ENCODE peak calls at places on chromosomes 16 and 17, in five cellular contexts. F, H, B, N and J are unnamed samples.
A peak's percentile ranks its signal among the peaks of the same experiment; 100 is the strongest.

GRCh38 chr16:10168258-10168657 is 14.0 kb downstream of the GRIN2A start:
- DNase-seq in F (peak; percentile 92), H (no peak), B (no peak), N (no peak), J (no peak)

GRCh38 chr17:38733315-38734234 is 3.4 kb downstream of the CISD3 start:
- DNase-seq in F (no peak), H (no peak), B (no peak), N (no peak), J (no peak)

GRCh38 chr17:74552037-74552436 is 6.1 kb upstream of the CD300C start:
- DNase-seq in F (no peak), H (no peak), B (no peak), N (no peak), J (no peak)

GRCh38 chr16:87486282-87486681 is 6.5 kb downstream of the ZCCHC14 start:
- DNase-seq in F (no peak), H (no peak), B (no peak), N (no peak), J (no peak)

GRCh38 chr17:66726846-66727245 is 108.1 kb upstream of the CACNG5 start:
- DNase-seq in F (no peak), H (no peak), B (no peak), N (no peak), J (no peak)

GRCh38 chr17:4509402-4509801 is 10.7 kb downstream of the SPNS2 start:
- DNase-seq in F (no peak), H (peak; percentile 19), B (no peak), N (no peak), J (no peak)

GRCh38 chr16:26240807-26241206 is 549.0 kb downstream of the HS3ST4 start:
- DNase-seq in F (no peak), H (no peak), B (no peak), N (no peak), J (no peak)

GRCh38 chr16:54374136-54374535 is 87.5 kb upstream of the IRX3 start:
- DNase-seq in F (peak; percentile 48), H (no peak), B (no peak), N (no peak), J (no peak)

GRCh38 chr16:12646490-12647274 is 157.0 kb downstream of the CPPED1 start:
- DNase-seq in F (peak; percentile 10), H (peak; percentile 6), B (no peak), N (peak; percentile 6), J (no peak)

GRCh38 chr16:24753437-24753836 is 24.0 kb downstream of the TNRC6A start:
- DNase-seq in F (no peak), H (no peak), B (no peak), N (no peak), J (no peak)

GRCh38 chr17:50027639-50028206 is 28.2 kb upstream of the ITGA3 start:
- DNase-seq in F (peak; percentile 96), H (no peak), B (no peak), N (no peak), J (no peak)

GRCh38 chr16:65658339-65659275 is 536.7 kb upstream of the CDH11 start:
- DNase-seq in F (peak; percentile 99), H (no peak), B (no peak), N (no peak), J (no peak)
- H3K27ac ChIP-seq in F (peak overlapping the region; percentile 31), H (no peak overlapping the region), B (no peak overlapping the region), N (no peak overlapping the region), J (no peak overlapping the region)

GRCh38 chr16:1290032-1290431 is 19.4 kb upstream of the UBE2I start:
- DNase-seq in F (no peak), H (no peak), B (no peak), N (no peak), J (no peak)
- H3K27me3 ChIP-seq in F (peaks cover 24% of the 10 kb centered on the region), H (peaks cover 50% of the 10 kb centered on the region), B (peaks cover 8% of the 10 kb centered on the region), N (peaks cover 3% of the 10 kb centered on the region), J (peaks cover 42% of the 10 kb centered on the region)

GRCh38 chr17:59869941-59870218 is 22.9 kb downstream of the TUBD1 start:
- DNase-seq in F (no peak), H (no peak), B (no peak), N (no peak), J (no peak)
- H3K27ac ChIP-seq in F (no peak overlapping the region), H (no peak overlapping the region), B (no peak overlapping the region), N (no peak overlapping the region), J (no peak overlapping the region)

GRCh38 chr17:65355246-65355645 is 206.2 kb downstream of the AXIN2 start:
- DNase-seq in F (peak; percentile 11), H (no peak), B (no peak), N (no peak), J (no peak)
- H3K27me3 ChIP-seq in F (no peaks in the 10 kb centered on the region), H (no peaks in the 10 kb centered on the region), B (no peaks in the 10 kb centered on the region), N (no peaks in the 10 kb centered on the region), J (no peaks in the 10 kb centered on the region)

GRCh38 chr16:83793179-83793578 is 14.6 kb upstream of the HSBP1 start:
- DNase-seq in F (no peak), H (no peak), B (no peak), N (no peak), J (no peak)

GRCh38 chr16:83791916-83792315 is 15.9 kb upstream of the HSBP1 start:
- DNase-seq in F (no peak), H (no peak), B (no peak), N (no peak), J (no peak)

GRCh38 chr16:83792391-83792790 is 15.4 kb upstream of the HSBP1 start:
- DNase-seq in F (no peak), H (no peak), B (no peak), N (no peak), J (no peak)

GRCh38 chr16:83797013-83797412 is 10.8 kb upstream of the HSBP1 start:
- DNase-seq in F (no peak), H (no peak), B (no peak), N (no peak), J (no peak)

DNA sequence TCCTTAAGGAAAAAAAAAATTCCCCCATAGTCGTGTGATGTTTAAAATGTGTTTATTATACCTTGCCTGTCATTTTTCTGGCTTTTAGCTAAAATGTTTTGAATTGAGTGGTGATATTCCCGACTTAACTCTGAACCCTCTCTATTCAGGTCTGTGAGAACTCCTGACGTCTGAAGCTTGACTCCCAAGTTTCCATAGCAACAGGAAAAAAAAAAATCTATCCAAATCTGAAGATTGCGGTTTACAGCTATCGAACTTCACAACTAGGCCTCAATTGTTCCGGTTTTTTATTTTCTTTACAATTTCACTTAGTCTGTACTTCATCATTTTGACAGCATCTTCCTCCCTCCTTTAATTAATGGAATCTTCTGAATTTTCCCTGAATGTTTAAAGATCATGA is 12.9 kb upstream of the HSBP1 start:
- DNase-seq in F (no peak), H (no peak), B (no peak), N (no peak), J (no peak)
- H3K27ac ChIP-seq in F (no peak overlapping the region), H (no peak overlapping the region), B (no peak overlapping the region), N (no peak overlapping the region), J (no peak overlapping the region)

DNA sequence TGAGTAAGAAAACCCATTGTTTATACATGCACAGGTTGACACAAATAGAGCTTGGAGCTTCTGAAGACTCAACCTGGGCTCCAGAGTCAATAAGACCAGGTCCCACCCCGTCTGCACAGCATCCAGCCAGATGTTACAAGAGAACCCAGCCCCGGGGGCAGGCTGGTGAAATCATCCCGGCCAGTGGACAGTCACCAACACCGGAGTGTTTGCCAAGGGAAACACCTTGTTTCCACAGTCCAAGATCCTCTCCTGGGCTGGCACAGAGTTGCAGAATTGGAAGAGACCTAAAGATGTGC is 90.3 kb downstream of the RAB11FIP4 start:
- DNase-seq in F (no peak), H (no peak), B (no peak), N (no peak), J (no peak)
- H3K27me3 ChIP-seq in F (peaks cover 26% of the 10 kb centered on the region), H (no peaks in the 10 kb centered on the region), B (no peaks in the 10 kb centered on the region), N (no peaks in the 10 kb centered on the region), J (no peaks in the 10 kb centered on the region)

GRCh38 chr16:30399435-30400186 is 4.4 kb downstream of the ZNF48 start:
- DNase-seq in F (no peak), H (no peak), B (no peak), N (no peak), J (no peak)

GRCh38 chr16:30397056-30397455 is 1.8 kb downstream of the ZNF48 start:
- DNase-seq in F (no peak), H (no peak), B (no peak), N (no peak), J (no peak)

GRCh38 chr16:30395992-30396560 is 856 bp downstream of the ZNF48 start:
- DNase-seq in F (no peak), H (no peak), B (no peak), N (no peak), J (no peak)

GRCh38 chr16:30397776-30398659 is 2.8 kb downstream of the ZNF48 start:
- DNase-seq in F (no peak), H (no peak), B (no peak), N (no peak), J (no peak)

GRCh38 chr16:30398660-30399434 is 3.6 kb downstream of the ZNF48 start:
- DNase-seq in F (no peak), H (no peak), B (no peak), N (no peak), J (no peak)
- H3K27ac ChIP-seq in F (no peak overlapping the region), H (no peak overlapping the region), B (no peak overlapping the region), N (no peak overlapping the region), J (no peak overlapping the region)

GRCh38 chr16:70661534-70661917 is 15.2 kb downstream of the IL34 start:
- DNase-seq in F (no peak), H (no peak), B (no peak), N (no peak), J (no peak)
- H3K27me3 ChIP-seq in F (no peaks in the 10 kb centered on the region), H (no peaks in the 10 kb centered on the region), B (no peaks in the 10 kb centered on the region), N (no peaks in the 10 kb centered on the region), J (no peaks in the 10 kb centered on the region)

GRCh38 chr17:343211-343610 is 9.4 kb downstream of the RPH3AL start:
- DNase-seq in F (no peak), H (no peak), B (no peak), N (no peak), J (no peak)
- H3K27ac ChIP-seq in F (no peak overlapping the region), H (no peak overlapping the region), B (no peak overlapping the region), N (no peak overlapping the region), J (no peak overlapping the region)